ENCODE peak calls at places on chromosomes 11 and 22, in ten cellular contexts. One of them, this sample, is unnamed.

GRCh38 chr11:2886191-2886894 is 768 bp upstream of the CDKN1C start:
- DNase-seq in ovary: peak; percentile 75
- DNase-seq in thoracic aorta: no peak
- DNase-seq in IMR-90: no peak
- DNase-seq in WERI-Rb-1: peak; percentile 74
- DNase-seq in astrocyte: no peak
- DNase-seq in colonic mucosa: no peak
- DNase-seq in lower lobe of right lung: peak; percentile 66
- DNase-seq in left ventricle myocardium inferior: peak; percentile 41
- DNase-seq in tibial nerve: peak; percentile 35
- DNase-seq in this sample: no peak

GRCh38 chr11:105486929-105487328 is 122.9 kb upstream of the GRIA4 start:
- DNase-seq in left ventricle myocardium inferior: no peak
- DNase-seq in IMR-90: no peak
- DNase-seq in thoracic aorta: no peak
- DNase-seq in colonic mucosa: no peak
- DNase-seq in astrocyte: no peak
- DNase-seq in ovary: no peak
- DNase-seq in lower lobe of right lung: no peak
- DNase-seq in WERI-Rb-1: no peak
- DNase-seq in tibial nerve: no peak
- DNase-seq in this sample: no peak

GRCh38 chr22:34526681-34527080 is 539.3 kb upstream of the ISX start:
- DNase-seq in lower lobe of right lung: no peak
- DNase-seq in colonic mucosa: no peak
- DNase-seq in WERI-Rb-1: no peak
- DNase-seq in thoracic aorta: no peak
- DNase-seq in left ventricle myocardium inferior: no peak
- DNase-seq in ovary: no peak
- DNase-seq in tibial nerve: no peak
- DNase-seq in IMR-90: no peak
- DNase-seq in astrocyte: no peak
- DNase-seq in this sample: no peak

GRCh38 chr11:7668911-7669310 is 4.4 kb downstream of the CYB5R2 start:
- DNase-seq in lower lobe of right lung: no peak
- DNase-seq in thoracic aorta: no peak
- DNase-seq in IMR-90: no peak
- DNase-seq in astrocyte: no peak
- DNase-seq in colonic mucosa: no peak
- DNase-seq in tibial nerve: no peak
- DNase-seq in WERI-Rb-1: no peak
- DNase-seq in ovary: no peak
- DNase-seq in left ventricle myocardium inferior: no peak
- DNase-seq in this sample: no peak

GRCh38 chr11:128687321-128687720 is 6.6 kb upstream of the FLI1 start:
- DNase-seq in IMR-90: no peak
- DNase-seq in WERI-Rb-1: no peak
- DNase-seq in lower lobe of right lung: peak; percentile 75
- DNase-seq in astrocyte: no peak
- DNase-seq in tibial nerve: no peak
- DNase-seq in colonic mucosa: peak; percentile 46
- DNase-seq in ovary: no peak
- DNase-seq in thoracic aorta: no peak
- DNase-seq in left ventricle myocardium inferior: no peak
- DNase-seq in this sample: no peak

GRCh38 chr11:96338910-96339703 is 3.9 kb downstream of the MAML2 start:
- DNase-seq in thoracic aorta: no peak
- DNase-seq in lower lobe of right lung: peak; percentile 70
- DNase-seq in ovary: peak; percentile 33
- DNase-seq in astrocyte: peak; percentile 81
- DNase-seq in WERI-Rb-1: no peak
- DNase-seq in tibial nerve: no peak
- DNase-seq in IMR-90: peak; percentile 84
- DNase-seq in colonic mucosa: peak; percentile 48
- DNase-seq in left ventricle myocardium inferior: peak; percentile 31
- DNase-seq in this sample: no peak

GRCh38 chr11:9815486-9816136 is 151.7 kb downstream of the SWAP70 start:
- DNase-seq in WERI-Rb-1: no peak
- DNase-seq in left ventricle myocardium inferior: no peak
- DNase-seq in IMR-90: peak; percentile 87
- DNase-seq in thoracic aorta: no peak
- DNase-seq in tibial nerve: no peak
- DNase-seq in lower lobe of right lung: no peak
- DNase-seq in ovary: no peak
- DNase-seq in astrocyte: peak; percentile 86
- DNase-seq in colonic mucosa: no peak
- DNase-seq in this sample: no peak

GRCh38 chr11:110912437-110912836 is 200.2 kb upstream of the ARHGAP20 start:
- DNase-seq in lower lobe of right lung: no peak
- DNase-seq in ovary: no peak
- DNase-seq in IMR-90: no peak
- DNase-seq in colonic mucosa: no peak
- DNase-seq in left ventricle myocardium inferior: no peak
- DNase-seq in thoracic aorta: no peak
- DNase-seq in WERI-Rb-1: no peak
- DNase-seq in astrocyte: no peak
- DNase-seq in tibial nerve: no peak
- DNase-seq in this sample: no peak

GRCh38 chr11:65488273-65489058 is 10.4 kb upstream of the MALAT1 start:
- DNase-seq in ovary: peak; percentile 64
- DNase-seq in lower lobe of right lung: no peak
- DNase-seq in thoracic aorta: no peak
- DNase-seq in astrocyte: peak; percentile 64
- DNase-seq in tibial nerve: no peak
- DNase-seq in WERI-Rb-1: no peak
- DNase-seq in left ventricle myocardium inferior: no peak
- DNase-seq in colonic mucosa: peak; percentile 72
- DNase-seq in IMR-90: peak; percentile 71
- DNase-seq in this sample: no peak

GRCh38 chr11:120853435-120853834 is 170.5 kb upstream of the TBCEL start:
- DNase-seq in IMR-90: no peak
- DNase-seq in ovary: no peak
- DNase-seq in astrocyte: no peak
- DNase-seq in colonic mucosa: no peak
- DNase-seq in tibial nerve: no peak
- DNase-seq in WERI-Rb-1: no peak
- DNase-seq in left ventricle myocardium inferior: no peak
- DNase-seq in lower lobe of right lung: no peak
- DNase-seq in thoracic aorta: no peak
- DNase-seq in this sample: no peak

GRCh38 chr11:11146830-11147229 is 206.2 kb downstream of the CSNK2A3 start:
- DNase-seq in colonic mucosa: no peak
- DNase-seq in tibial nerve: no peak
- DNase-seq in lower lobe of right lung: no peak
- DNase-seq in thoracic aorta: no peak
- DNase-seq in left ventricle myocardium inferior: no peak
- DNase-seq in astrocyte: no peak
- DNase-seq in ovary: no peak
- DNase-seq in IMR-90: no peak
- DNase-seq in WERI-Rb-1: no peak
- DNase-seq in this sample: no peak

DNA sequence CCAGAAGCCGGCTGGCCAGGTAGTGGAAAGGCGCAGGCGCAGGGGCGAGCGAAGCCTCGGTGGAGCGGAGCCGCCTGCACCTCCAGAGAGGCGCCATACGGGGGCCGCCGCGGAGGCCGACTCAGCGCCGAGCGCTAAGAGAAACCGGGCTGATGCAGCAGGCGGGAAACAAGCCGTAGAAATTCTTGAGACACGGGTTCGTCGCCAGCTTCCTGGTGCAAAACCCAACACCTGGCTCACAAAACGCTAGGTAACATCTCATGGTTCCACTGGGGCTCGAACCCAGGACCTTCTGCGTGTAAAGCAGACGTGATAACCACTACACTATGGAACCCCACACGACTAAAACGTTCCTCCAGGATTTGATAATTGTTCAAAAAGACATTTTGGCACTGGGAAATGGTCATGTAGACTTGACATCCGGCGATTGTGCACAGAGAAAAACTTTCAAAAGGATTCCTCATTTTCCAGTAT is 39.1 kb downstream of the OR4D9 start:
- DNase-seq in WERI-Rb-1: peak; percentile 89
- DNase-seq in IMR-90: peak; percentile 97
- DNase-seq in tibial nerve: peak; percentile 67
- DNase-seq in colonic mucosa: peak; percentile 90
- DNase-seq in lower lobe of right lung: peak; percentile 82
- DNase-seq in left ventricle myocardium inferior: peak; percentile 68
- DNase-seq in thoracic aorta: peak; percentile 39
- DNase-seq in ovary: peak; percentile 78
- DNase-seq in astrocyte: peak; percentile 94
- DNase-seq in this sample: peak; percentile 65
- TF ChIP-seq CTCF in WERI-Rb-1: peak; percentile 29
- TF ChIP-seq CTCF in IMR-90: peak; percentile 49
- TF ChIP-seq CTCF in tibial nerve: peak; percentile 48
- TF ChIP-seq CTCF in colonic mucosa: no peak
- TF ChIP-seq CTCF in lower lobe of right lung: peak; percentile 49
- TF ChIP-seq CTCF in left ventricle myocardium inferior: peak; percentile 58
- TF ChIP-seq CTCF in thoracic aorta: peak; percentile 63
- TF ChIP-seq CTCF in ovary: peak; percentile 74
- TF ChIP-seq CTCF in astrocyte: peak; percentile 24
- TF ChIP-seq CTCF in this sample: peak; percentile 65

DNA sequence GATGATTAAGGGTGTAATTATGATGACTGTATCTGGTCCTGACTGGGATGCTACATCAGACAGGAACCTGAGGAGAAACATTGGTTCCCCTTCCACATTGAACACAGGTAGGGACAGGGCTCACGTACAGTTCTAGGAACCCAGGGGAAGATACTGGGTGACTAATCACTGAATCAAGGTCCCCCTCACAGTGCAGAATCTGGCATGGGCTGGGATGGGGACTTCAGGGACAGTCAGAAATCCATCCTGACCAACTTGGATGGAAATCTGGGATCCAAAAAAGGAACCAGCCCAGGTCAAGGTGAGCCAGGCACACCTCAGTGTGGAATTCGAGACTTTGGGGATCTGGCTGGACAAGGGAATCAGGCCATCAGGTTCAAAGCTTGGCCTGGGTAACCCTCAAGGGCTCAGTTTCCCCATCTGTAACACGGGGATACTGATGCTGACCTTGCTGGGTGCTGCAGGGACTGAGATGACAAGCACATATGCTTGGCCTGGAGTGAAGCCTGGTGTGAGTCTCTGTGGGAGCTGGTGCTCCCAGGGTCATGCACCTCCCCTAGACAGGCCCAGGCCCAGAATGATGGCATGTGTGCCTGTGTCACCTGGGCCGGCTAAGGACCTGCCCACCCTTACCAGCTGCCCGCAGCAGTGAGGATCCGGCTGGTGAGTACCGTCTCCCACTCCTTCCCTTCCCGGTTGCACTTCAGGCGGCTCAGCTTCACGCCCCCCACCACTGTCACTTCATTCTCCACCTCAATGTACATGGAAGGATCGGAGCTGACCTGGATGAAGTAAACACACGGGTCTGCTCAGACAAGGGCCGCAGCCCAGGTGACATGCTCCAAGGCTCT is 67.4 kb upstream of the CLTCL1 start:
- DNase-seq in left ventricle myocardium inferior: no peak
- DNase-seq in IMR-90: no peak
- DNase-seq in WERI-Rb-1: no peak
- DNase-seq in tibial nerve: no peak
- DNase-seq in astrocyte: no peak
- DNase-seq in colonic mucosa: no peak
- DNase-seq in lower lobe of right lung: no peak
- DNase-seq in ovary: no peak
- DNase-seq in thoracic aorta: no peak
- DNase-seq in this sample: no peak
- H3K36me3 ChIP-seq in left ventricle myocardium inferior: peaks cover 97% of the 10 kb centered on the region
- H3K36me3 ChIP-seq in IMR-90: peaks cover 55% of the 10 kb centered on the region
- H3K36me3 ChIP-seq in WERI-Rb-1: peaks cover 80% of the 10 kb centered on the region
- H3K36me3 ChIP-seq in tibial nerve: peaks cover 5% of the 10 kb centered on the region
- H3K36me3 ChIP-seq in astrocyte: peaks cover 45% of the 10 kb centered on the region
- H3K36me3 ChIP-seq in colonic mucosa: peaks cover 12% of the 10 kb centered on the region
- H3K36me3 ChIP-seq in lower lobe of right lung: peaks cover 97% of the 10 kb centered on the region
- H3K36me3 ChIP-seq in ovary: no peaks in the 10 kb centered on the region
- H3K36me3 ChIP-seq in thoracic aorta: peaks cover 57% of the 10 kb centered on the region
- H3K36me3 ChIP-seq in this sample: peaks cover 50% of the 10 kb centered on the region

DNA sequence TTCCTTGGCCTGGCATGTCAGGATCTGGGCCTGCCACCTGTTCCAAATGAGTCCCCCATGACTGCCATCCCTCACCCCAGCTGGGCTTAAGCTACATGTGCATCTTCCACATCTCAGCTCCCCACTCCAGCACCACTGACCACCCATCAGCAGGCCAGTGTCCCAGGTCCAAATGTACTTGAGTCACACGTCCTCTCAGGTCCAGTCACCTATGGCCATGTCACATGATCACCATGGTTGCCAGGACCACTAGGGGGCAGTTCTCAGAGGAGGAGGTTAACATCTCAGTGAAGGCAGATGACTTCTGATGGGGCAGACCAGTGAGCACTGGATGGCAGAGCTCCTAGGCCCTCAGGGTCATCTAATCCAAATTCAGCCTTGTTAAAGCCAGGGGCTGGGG is 41.9 kb upstream of the WNT11 start:
- DNase-seq in lower lobe of right lung: no peak
- DNase-seq in ovary: no peak
- DNase-seq in colonic mucosa: peak; percentile 29
- DNase-seq in tibial nerve: no peak
- DNase-seq in thoracic aorta: no peak
- DNase-seq in left ventricle myocardium inferior: no peak
- DNase-seq in IMR-90: no peak
- DNase-seq in astrocyte: no peak
- DNase-seq in WERI-Rb-1: peak; percentile 48
- DNase-seq in this sample: no peak
- TF ChIP-seq CTCF in lower lobe of right lung: no peak
- TF ChIP-seq CTCF in ovary: no peak
- TF ChIP-seq CTCF in colonic mucosa: no peak
- TF ChIP-seq CTCF in tibial nerve: no peak
- TF ChIP-seq CTCF in thoracic aorta: no peak
- TF ChIP-seq CTCF in left ventricle myocardium inferior: peak; percentile 21
- TF ChIP-seq CTCF in IMR-90: peak; percentile 20
- TF ChIP-seq CTCF in astrocyte: no peak
- TF ChIP-seq CTCF in WERI-Rb-1: peak; percentile 71
- TF ChIP-seq CTCF in this sample: peak; percentile 26

DNA sequence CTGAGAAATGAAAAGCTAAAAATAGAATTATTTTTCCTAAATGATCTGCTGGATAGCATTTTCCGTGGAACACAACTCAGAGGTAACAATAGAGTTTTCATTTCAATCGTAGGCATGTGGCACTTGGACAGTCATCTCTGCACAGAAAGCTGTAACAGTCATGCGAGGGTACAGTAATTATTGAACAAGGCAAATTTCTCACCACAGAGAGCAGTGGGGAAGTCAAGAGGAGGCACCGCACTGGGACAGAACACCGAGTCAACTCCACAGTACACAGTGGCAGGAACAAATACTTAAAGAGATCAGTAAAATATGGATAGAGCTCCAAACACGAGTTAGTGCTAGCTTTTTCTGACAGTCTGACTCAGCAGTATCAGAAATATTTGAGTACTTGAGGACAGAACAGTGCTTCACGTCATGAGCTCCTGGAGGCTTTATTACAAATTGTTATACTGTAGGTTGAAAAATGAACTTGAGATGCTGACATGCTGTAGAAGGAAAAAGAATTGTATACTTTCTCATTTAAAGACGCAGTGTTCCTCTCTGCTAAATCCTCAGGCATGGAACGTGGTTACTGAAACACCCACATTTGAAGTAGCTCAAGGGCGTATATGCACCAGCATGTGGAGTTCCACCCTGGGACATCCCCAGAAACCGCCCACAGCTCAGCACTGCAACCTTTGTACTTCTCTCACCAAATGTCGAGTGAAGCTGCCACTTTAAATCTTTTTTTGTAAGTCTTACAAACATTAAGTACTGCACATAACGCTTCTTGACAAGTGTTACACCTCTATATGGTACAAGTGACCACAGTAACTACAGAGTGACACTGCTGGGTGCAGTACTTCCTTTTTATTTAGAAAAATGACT is 27.4 kb upstream of the YPEL1 start:
- DNase-seq in left ventricle myocardium inferior: no peak
- DNase-seq in tibial nerve: no peak
- DNase-seq in thoracic aorta: no peak
- DNase-seq in colonic mucosa: no peak
- DNase-seq in astrocyte: no peak
- DNase-seq in lower lobe of right lung: no peak
- DNase-seq in ovary: no peak
- DNase-seq in IMR-90: no peak
- DNase-seq in WERI-Rb-1: no peak
- DNase-seq in this sample: no peak
- H3K36me3 ChIP-seq in left ventricle myocardium inferior: peaks cover 84% of the 10 kb centered on the region
- H3K36me3 ChIP-seq in tibial nerve: peaks cover 2% of the 10 kb centered on the region
- H3K36me3 ChIP-seq in thoracic aorta: peaks cover 31% of the 10 kb centered on the region
- H3K36me3 ChIP-seq in colonic mucosa: peaks cover 4% of the 10 kb centered on the region
- H3K36me3 ChIP-seq in astrocyte: peaks cover 47% of the 10 kb centered on the region
- H3K36me3 ChIP-seq in lower lobe of right lung: peaks cover 94% of the 10 kb centered on the region
- H3K36me3 ChIP-seq in ovary: no peaks in the 10 kb centered on the region
- H3K36me3 ChIP-seq in IMR-90: peaks cover 47% of the 10 kb centered on the region
- H3K36me3 ChIP-seq in WERI-Rb-1: peaks cover 71% of the 10 kb centered on the region
- H3K36me3 ChIP-seq in this sample: peaks cover 26% of the 10 kb centered on the region